ENCODE peak calls at places on chromosomes 1 and 21, in nine cellular contexts. Z is suprapubic skin, A is K562, P is HCT116, J is breast epithelium, F is GM23338, D is H1, X is sigmoid colon, V is prostate gland. E is an unnamed sample.

GRCh38 chr21:45153358-45154318 is 79.3 kb downstream of the ADARB1 start:
- DNase-seq in Z (no peak), A (no peak), P (no peak), J (peak; percentile 14), F (no peak), D (no peak), X (peak; percentile 58), V (no peak), E (peak; percentile 55)

GRCh38 chr1:205633421-205633976 is 1.7 kb upstream of the ELK4 start:
- DNase-seq in Z (no peak), A (no peak), P (no peak), J (no peak), F (no peak), D (no peak), X (no peak), V (no peak), E (peak; percentile 2)

GRCh38 chr1:220290163-220290761 is 18.0 kb upstream of the RAB3GAP2 start:
- DNase-seq in Z (no peak), A (no peak), P (no peak), J (no peak), F (peak; percentile 49), D (no peak), X (no peak), V (no peak), E (no peak)

GRCh38 chr1:2580691-2581090 is 5.9 kb upstream of the PRXL2B start:
- DNase-seq in Z (no peak), A (no peak), P (no peak), J (no peak), F (no peak), D (no peak), X (no peak), V (no peak), E (no peak)

GRCh38 chr1:33001282-33001681 is 35.4 kb downstream of the AK2 start:
- DNase-seq in Z (no peak), A (peak; percentile 52), P (no peak), J (no peak), F (peak; percentile 66), D (no peak), X (no peak), V (no peak), E (no peak)

GRCh38 chr1:216944864-216945505 is 221.8 kb upstream of the ESRRG start:
- DNase-seq in Z (no peak), A (no peak), P (no peak), J (no peak), F (peak; percentile 64), D (no peak), X (no peak), V (no peak), E (no peak)

GRCh38 chr1:966135-966602 is at the start of gene PLEKHN1:
- DNase-seq in Z (no peak), A (peak; percentile 75), P (no peak), J (no peak), F (peak; percentile 72), D (no peak), X (no peak), V (peak; percentile 46), E (no peak)

GRCh38 chr1:183370399-183371058 is 47.7 kb downstream of the NMNAT2 start:
- DNase-seq in Z (no peak), A (no peak), P (no peak), J (no peak), F (no peak), D (no peak), X (no peak), V (peak; percentile 6), E (no peak)

GRCh38 chr1:110548381-110548780 is 29.4 kb upstream of the KCNA10 start:
- DNase-seq in Z (no peak), A (peak; percentile 58), P (peak; percentile 22), J (no peak), F (peak; percentile 75), D (no peak), X (no peak), V (no peak), E (no peak)

GRCh38 chr1:235708390-235708962 is 58.9 kb upstream of the GNG4 start:
- DNase-seq in Z (no peak), A (no peak), P (peak; percentile 79), J (no peak), F (no peak), D (no peak), X (no peak), V (no peak), E (no peak)

GRCh38 chr1:29829448-29830344 is 593.4 kb downstream of the PTPRU start:
- DNase-seq in Z (no peak), A (no peak), P (no peak), J (no peak), F (no peak), D (no peak), X (no peak), V (no peak), E (peak; percentile 90)

GRCh38 chr1:19439464-19440171 is 45.7 kb downstream of the CAPZB start:
- DNase-seq in Z (no peak), A (peak; percentile 62), P (no peak), J (peak; percentile 56), F (peak; percentile 71), D (no peak), X (peak; percentile 87), V (peak; percentile 62), E (no peak)

GRCh38 chr1:195195423-195196057 is 1412.7 kb downstream of the KCNT2 start:
- DNase-seq in Z (no peak), A (no peak), P (no peak), J (no peak), F (no peak), D (no peak), X (no peak), V (no peak), E (no peak)

GRCh38 chr1:232905324-232906034 is 44.9 kb upstream of the NTPCR start:
- DNase-seq in Z (no peak), A (no peak), P (no peak), J (no peak), F (no peak), D (no peak), X (no peak), V (no peak), E (no peak)

GRCh38 chr1:53341961-53342707 is 14.3 kb upstream of the LRP8 start:
- DNase-seq in Z (peak; percentile 53), A (no peak), P (no peak), J (no peak), F (no peak), D (no peak), X (no peak), V (no peak), E (peak; percentile 60)

GRCh38 chr1:203564024-203564423 is 62.6 kb upstream of the ATP2B4 start:
- DNase-seq in Z (no peak), A (no peak), P (no peak), J (no peak), F (no peak), D (no peak), X (no peak), V (no peak), E (no peak)

GRCh38 chr1:209807509-209807908 is 1.6 kb upstream of the IRF6 start:
- DNase-seq in Z (no peak), A (no peak), P (no peak), J (no peak), F (no peak), D (no peak), X (no peak), V (no peak), E (no peak)

GRCh38 chr1:209803568-209803967 is 2.4 kb downstream of the IRF6 start:
- DNase-seq in Z (no peak), A (no peak), P (no peak), J (no peak), F (no peak), D (no peak), X (no peak), V (no peak), E (no peak)

GRCh38 chr1:209805341-209805781 is 581 bp downstream of the IRF6 start:
- DNase-seq in Z (no peak), A (no peak), P (no peak), J (no peak), F (peak; percentile 89), D (no peak), X (no peak), V (no peak), E (no peak)

GRCh38 chr1:209808059-209808494 is 2.1 kb upstream of the IRF6 start:
- DNase-seq in Z (no peak), A (peak; percentile 72), P (no peak), J (no peak), F (no peak), D (no peak), X (no peak), V (no peak), E (no peak)

GRCh38 chr1:209805875-209806760 is at the start of gene IRF6:
- DNase-seq in Z (peak; percentile 91), A (peak; percentile 98), P (peak; percentile 88), J (peak; percentile 96), F (peak; percentile 98), D (peak; percentile 93), X (peak; percentile 69), V (peak; percentile 98), E (no peak)
- TF ChIP-seq POLR2AphosphoS5 in Z (no peak), A (peak; percentile 46), P (peak; percentile 96), J (peak; percentile 57), F (peak; percentile 84), D (peak; percentile 90), X (peak; percentile 65), V (peak; percentile 93), E (peak; percentile 33)

GRCh38 chr1:81305997-81306452 is 494.7 kb upstream of the ADGRL2 start:
- DNase-seq in Z (no peak), A (no peak), P (no peak), J (no peak), F (peak; percentile 62), D (no peak), X (no peak), V (peak; percentile 25), E (no peak)
- TF ChIP-seq CTCF in Z (peak; percentile 8), A (no peak), P (no peak), J (no peak), F (peak; percentile 56), D (peak; percentile 37), X (no peak), V (peak; percentile 52), E (peak; percentile 55)

GRCh38 chr1:93820554-93821411 is 58.2 kb downstream of the DNTTIP2 start:
- DNase-seq in Z (no peak), A (no peak), P (no peak), J (no peak), F (peak; percentile 90), D (no peak), X (no peak), V (no peak), E (peak; percentile 66)
- TF ChIP-seq POLR2AphosphoS5 in Z (no peak), A (no peak), P (no peak), J (no peak), F (no peak), D (no peak), X (no peak), V (no peak), E (no peak)

GRCh38 chr1:207321045-207321789 is at the start of gene CD55:
- DNase-seq in Z (peak; percentile 99), A (peak; percentile 97), P (peak; percentile 99), J (peak; percentile 98), F (peak; percentile 97), D (peak; percentile 96), X (peak; percentile 98), V (peak; percentile 89), E (peak; percentile 99)
- TF ChIP-seq CTCF in Z (peak; percentile 26), A (peak; percentile 62), P (no peak), J (peak; percentile 8), F (peak; percentile 24), D (peak; percentile 29), X (peak; percentile 11), V (peak; percentile 27), E (no peak)